ENCODE peak calls at places on chromosomes 3 and 15, in eight cellular contexts. G is left ventricle myocardium inferior; U is MM.1S; Y is GM23338; R is kidney; N is CD8-positive, alpha-beta T cell; C is ovary; O is cardiac muscle cell. Z is an unnamed sample.
A peak's percentile ranks its signal among the peaks of the same experiment; 100 is the strongest.

GRCh38 chr15:85690546-85691226 is 104.0 kb downstream of the KLHL25 start:
- DNase-seq in G (no peak), R (no peak), N (no peak), C (no peak), Y (no peak), O (no peak), U (peak; percentile 53), Z (no peak)

GRCh38 chr3:133410191-133410892 is 10.5 kb downstream of the BFSP2 start:
- DNase-seq in R (no peak), O (no peak), N (no peak), Y (no peak), U (no peak), C (no peak), G (no peak), Z (no peak)

GRCh38 chr15:35719964-35720507 is 174.1 kb upstream of the DPH6 start:
- DNase-seq in U (no peak), O (no peak), G (no peak), C (no peak), R (no peak), Y (no peak), N (no peak), Z (no peak)

GRCh38 chr3:13143381-13144004 is 70.3 kb upstream of the IQSEC1 start:
- DNase-seq in U (no peak), Y (no peak), O (no peak), N (no peak), C (no peak), G (no peak), R (peak; percentile 52), Z (peak; percentile 16)

GRCh38 chr15:101201411-101202174 is 50.3 kb downstream of the CHSY1 start:
- DNase-seq in N (no peak), G (peak; percentile 87), O (peak; percentile 98), Y (peak; percentile 93), C (peak; percentile 93), U (no peak), R (peak; percentile 96), Z (no peak)

GRCh38 chr15:36230741-36231140 is 348.7 kb upstream of the CDIN1 start:
- DNase-seq in O (no peak), U (no peak), G (no peak), R (no peak), C (no peak), Y (no peak), N (no peak), Z (no peak)

GRCh38 chr15:26260517-26261133 is 397.5 kb upstream of the ATP10A start:
- DNase-seq in O (no peak), C (no peak), Y (peak; percentile 86), U (no peak), R (no peak), N (no peak), G (no peak), Z (no peak)

GRCh38 chr15:93030430-93031102 is 58.4 kb downstream of the RGMA start:
- DNase-seq in U (peak; percentile 48), G (peak; percentile 68), C (peak; percentile 85), O (peak; percentile 71), Y (peak; percentile 87), R (peak; percentile 77), N (peak; percentile 77), Z (peak; percentile 69)

GRCh38 chr3:36824443-36824842 is 60.1 kb upstream of the DCLK3 start:
- DNase-seq in G (no peak), C (no peak), R (no peak), U (no peak), N (no peak), Y (no peak), O (no peak), Z (no peak)

GRCh38 chr3:188153949-188154757 is at the start of gene LPP:
- DNase-seq in G (peak; percentile 82), U (peak; percentile 51), C (peak; percentile 70), O (peak; percentile 89), R (peak; percentile 94), Y (peak; percentile 91), N (peak; percentile 81), Z (peak; percentile 87)

GRCh38 chr15:89028036-89028435 is 60.2 kb upstream of the ABHD2 start:
- DNase-seq in C (no peak), U (no peak), O (no peak), R (no peak), G (no peak), Y (no peak), N (peak; percentile 7), Z (no peak)

GRCh38 chr3:187718802-187719201 is 16.4 kb upstream of the RTP2 start:
- DNase-seq in N (no peak), Y (no peak), U (no peak), C (no peak), R (no peak), O (no peak), G (no peak), Z (no peak)

DNA sequence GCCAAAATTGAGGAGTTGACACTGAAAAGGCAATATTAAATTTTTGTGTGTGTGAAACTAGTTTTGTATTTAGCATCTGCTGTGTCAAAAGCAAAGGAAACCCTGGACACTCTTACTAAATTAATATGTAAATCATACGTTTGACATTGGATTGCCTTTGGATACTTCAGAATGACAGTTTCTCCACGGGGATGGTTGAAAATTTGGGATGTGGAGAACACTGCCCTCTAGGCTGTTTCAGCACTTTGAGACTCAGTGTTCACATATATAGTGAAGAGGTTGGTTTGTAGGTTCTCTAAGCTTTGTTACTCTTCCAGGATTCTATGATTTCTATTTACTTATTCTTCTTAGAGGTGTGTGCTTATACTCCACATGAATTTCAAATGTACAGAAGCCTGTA is 3.0 kb downstream of the ROBO2 start:
- DNase-seq in G (no peak), U (no peak), C (no peak), R (no peak), O (no peak), N (no peak), Y (peak; percentile 24), Z (no peak)
- TF ChIP-seq CTCF in G (no peak), U (no peak), C (no peak), R (no peak), O (no peak), N (no peak), Y (peak; percentile 49), Z (peak; percentile 21)

GRCh38 chr3:143529018-143529478 is 319.2 kb downstream of the SLC9A9 start:
- DNase-seq in N (peak; percentile 56), Y (no peak), O (peak; percentile 73), C (no peak), U (no peak), G (no peak), R (no peak), Z (no peak)
- H3K27ac ChIP-seq in N (no peak overlapping the region), Y (no peak overlapping the region), O (no peak overlapping the region), C (no peak overlapping the region), U (no peak overlapping the region), G (peak overlapping the region; percentile 43), R (no peak overlapping the region), Z (peak overlapping the region; percentile 47)

DNA sequence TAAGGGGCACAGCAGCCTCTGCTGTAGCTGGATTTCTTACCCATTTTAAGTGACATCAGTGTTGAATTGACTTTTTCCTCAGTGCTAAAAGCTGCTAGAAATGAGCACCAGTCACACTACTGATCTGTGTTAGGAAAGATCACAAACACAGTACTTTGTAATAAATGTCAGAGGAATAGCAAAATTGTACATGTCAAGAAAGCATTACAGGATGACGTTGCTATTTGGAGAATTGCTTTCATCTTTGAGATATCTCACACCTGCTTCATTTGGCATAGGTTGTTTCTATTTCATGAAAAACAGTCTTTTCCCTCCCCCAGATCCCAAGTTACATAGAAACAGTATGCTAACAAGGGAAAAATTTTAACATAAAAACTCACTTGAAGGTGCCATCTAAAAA is 77.8 kb downstream of the SLC25A26 start:
- DNase-seq in G (no peak), Y (no peak), R (no peak), U (peak; percentile 18), O (no peak), C (no peak), N (no peak), Z (no peak)
- H3K4me1 ChIP-seq in G (peaks cover 25% of the 10 kb centered on the region), Y (no peaks in the 10 kb centered on the region), R (peaks cover 6% of the 10 kb centered on the region), U (peaks cover 3% of the 10 kb centered on the region), O (peaks cover 9% of the 10 kb centered on the region), C (peaks cover 4% of the 10 kb centered on the region), N (peaks cover 46% of the 10 kb centered on the region), Z (no peaks in the 10 kb centered on the region)

GRCh38 chr3:138397983-138398382 is 36.4 kb upstream of the ESYT3 start:
- DNase-seq in O (no peak), N (no peak), R (no peak), G (no peak), U (no peak), Y (no peak), C (no peak), Z (no peak)
- TF ChIP-seq CTCF in O (no peak), N (no peak), R (no peak), G (peak; percentile 43), U (peak; percentile 10), Y (no peak), C (no peak), Z (no peak)

DNA sequence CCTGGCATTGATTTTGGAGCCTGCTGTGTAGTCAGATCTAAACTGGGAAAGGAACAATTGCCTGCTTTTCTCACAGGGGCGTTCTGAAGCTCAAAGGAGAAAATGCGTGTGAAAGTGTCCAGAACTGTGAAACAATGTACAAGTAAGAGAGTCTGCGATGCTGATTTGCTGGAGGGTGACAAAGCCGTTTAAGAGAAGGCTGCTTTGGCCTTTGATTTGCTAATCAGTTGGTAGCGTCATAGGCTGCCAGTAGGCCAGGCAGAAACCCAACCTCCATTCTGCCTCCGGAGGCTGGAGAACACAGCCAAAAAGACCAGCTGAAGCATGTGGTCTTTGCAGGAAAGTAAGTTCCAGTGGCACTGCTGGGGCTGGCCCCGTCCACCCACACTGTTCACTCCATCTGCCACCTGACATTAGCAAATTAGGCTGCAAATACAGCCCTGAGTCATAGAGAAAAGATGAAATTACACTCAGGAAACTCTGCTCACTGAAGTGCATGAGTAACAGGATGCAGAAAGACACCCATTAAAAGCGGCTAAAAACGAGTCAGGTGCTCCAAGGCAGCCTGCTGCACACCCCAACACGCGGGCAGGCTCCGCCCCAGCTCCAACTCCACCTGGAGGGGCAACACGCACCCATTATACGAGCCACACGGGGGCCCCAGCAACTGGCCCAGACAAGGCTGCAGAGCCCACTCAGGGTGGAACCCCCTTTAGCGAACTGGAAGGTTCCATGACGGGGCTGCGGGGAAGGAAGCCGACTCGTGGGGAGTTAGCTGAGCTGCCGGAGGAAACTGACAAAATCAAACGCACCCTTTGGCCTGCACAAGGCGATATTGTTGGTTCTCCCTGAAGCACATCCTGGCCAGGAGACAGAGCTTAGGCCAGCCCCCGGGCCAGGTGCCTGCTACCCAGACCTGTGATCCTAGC is 31.6 kb downstream of the ZDHHC19 start:
- DNase-seq in U (no peak), Y (peak; percentile 73), R (peak; percentile 82), O (peak; percentile 68), C (no peak), G (no peak), N (peak; percentile 91), Z (peak; percentile 87)
- H3K27ac ChIP-seq in U (no peak overlapping the region), Y (no peak overlapping the region), R (peak overlapping the region; percentile 42), O (no peak overlapping the region), C (no peak overlapping the region), G (no peak overlapping the region), N (peak overlapping the region; percentile 53), Z (peak overlapping the region; percentile 89)